ENCODE peak calls at places on chromosomes 12 and 14, in four cellular contexts. K is HepG2, Z is GM12878, H is K562. U is an unnamed sample.

GRCh38 chr14:54658836-54659235 is 91.9 kb downstream of the SAMD4A start:
- DNase-seq in Z (no peak), H (no peak), K (no peak), U (no peak)

GRCh38 chr12:51013441-51013840 is 12.7 kb downstream of the SLC11A2 start:
- DNase-seq in K (no peak), H (no peak), Z (no peak), U (no peak)

GRCh38 chr14:71932229-71932951 is at the start of gene RGS6:
- DNase-seq in H (no peak), K (peak; percentile 1), Z (no peak), U (peak; percentile 92)

GRCh38 chr14:87233266-87233665 is 759.7 kb downstream of the GALC start:
- DNase-seq in Z (no peak), K (no peak), H (no peak), U (no peak)

GRCh38 chr12:49930515-49931288 is 19.8 kb upstream of the AQP2 start:
- DNase-seq in K (no peak), Z (no peak), H (no peak), U (no peak)

GRCh38 chr14:74825008-74825407 is 50.9 kb downstream of the PROX2 start:
- DNase-seq in H (no peak), Z (no peak), K (no peak), U (no peak)

GRCh38 chr12:40684986-40685385 is 7.3 kb upstream of the CNTN1 start:
- DNase-seq in H (no peak), K (no peak), Z (no peak), U (no peak)

GRCh38 chr14:99278836-99279235 is 6.8 kb upstream of the BCL11B start:
- DNase-seq in Z (no peak), H (no peak), K (no peak), U (no peak)

GRCh38 chr12:56769868-56770267 is 6.7 kb downstream of the HSD17B6 start:
- DNase-seq in K (no peak), H (no peak), Z (no peak), U (no peak)

GRCh38 chr14:91649930-91650329 is 82.0 kb downstream of the CATSPERB start:
- DNase-seq in H (no peak), Z (no peak), K (peak; percentile 13), U (peak; percentile 51)

GRCh38 chr12:2679068-2679815 is 115.5 kb upstream of the FKBP4 start:
- DNase-seq in Z (no peak), K (no peak), H (no peak), U (no peak)

GRCh38 chr12:52522346-52523011 is 2.3 kb upstream of the KRT5 start:
- DNase-seq in Z (no peak), H (no peak), K (no peak), U (no peak)

GRCh38 chr12:132559652-132560420 is 50.5 kb downstream of the LRCOL1 start:
- DNase-seq in Z (no peak), H (peak; percentile 93), K (peak; percentile 6), U (peak; percentile 79)

GRCh38 chr14:38481939-38482678 is 226.2 kb upstream of the CLEC14A start:
- DNase-seq in Z (no peak), K (no peak), H (no peak), U (peak; percentile 5)

GRCh38 chr12:76194724-76195123 is 110.2 kb upstream of the NAP1L1 start:
- DNase-seq in H (no peak), K (no peak), Z (no peak), U (no peak)

GRCh38 chr12:122848471-122849351 is 13.5 kb downstream of the HIP1R start:
- DNase-seq in K (no peak), H (no peak), Z (no peak), U (no peak)

GRCh38 chr14:99671230-99672224 is 12.6 kb upstream of the CYP46A1 start:
- DNase-seq in K (peak; percentile 61), Z (no peak), H (no peak), U (no peak)

GRCh38 chr14:34113051-34113511 is 162.2 kb upstream of the EGLN3 start:
- DNase-seq in H (peak; percentile 9), K (no peak), Z (no peak), U (no peak)

GRCh38 chr14:71538949-71539659 is 393.1 kb upstream of the RGS6 start:
- DNase-seq in Z (no peak), K (no peak), H (no peak), U (no peak)

GRCh38 chr14:91138511-91139359 is 24.9 kb downstream of the DGLUCY start:
- DNase-seq in K (peak; percentile 40), H (peak; percentile 34), Z (no peak), U (peak; percentile 80)

GRCh38 chr12:131941116-131941986 is 8.4 kb upstream of the EP400 start:
- DNase-seq in K (no peak), H (no peak), Z (no peak), U (no peak)

GRCh38 chr12:6214633-6215032 is 14.4 kb downstream of the CD9 start:
- DNase-seq in Z (no peak), H (no peak), K (no peak), U (no peak)

GRCh38 chr12:3795096-3795799 is 42.3 kb upstream of the CRACR2A start:
- DNase-seq in Z (no peak), K (peak; percentile 19), H (no peak), U (no peak)

GRCh38 chr14:35897616-35898111 is 71.5 kb downstream of the BRMS1L start:
- DNase-seq in K (peak; percentile 50), H (no peak), Z (no peak), U (peak; percentile 18)

GRCh38 chr14:26992403-26993115 is 394.7 kb upstream of the NOVA1 start:
- DNase-seq in H (no peak), K (no peak), Z (no peak), U (no peak)

GRCh38 chr14:26995301-26995700 is 397.5 kb upstream of the NOVA1 start:
- DNase-seq in Z (no peak), H (no peak), K (no peak), U (no peak)

GRCh38 chr14:26987734-26988363 is 390.0 kb upstream of the NOVA1 start:
- DNase-seq in H (no peak), K (no peak), Z (no peak), U (no peak)

DNA sequence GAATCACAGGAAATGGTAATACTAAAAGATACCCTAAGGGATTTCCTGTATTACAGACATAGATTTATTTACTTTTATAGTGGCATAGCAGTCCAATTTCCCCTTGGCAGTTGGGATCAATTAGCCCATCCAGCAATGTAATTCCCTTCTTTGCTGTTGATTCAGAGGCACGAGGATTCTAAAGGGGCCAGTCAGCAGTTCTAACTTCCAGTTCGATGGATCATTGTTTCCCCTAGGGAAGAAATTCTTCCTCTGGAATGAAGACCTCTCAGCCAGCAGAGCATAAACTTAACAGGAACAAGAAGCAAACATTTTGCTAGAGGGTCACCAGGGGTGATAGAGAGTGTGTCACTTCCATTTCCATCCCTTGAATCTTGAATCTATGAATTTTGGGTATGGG is 395.7 kb upstream of the NOVA1 start:
- DNase-seq in H (no peak), Z (no peak), K (no peak), U (no peak)
- TF ChIP-seq JUNB in H (no peak), Z (no peak), K (no peak), U (no peak)

GRCh38 chr12:47903927-47904646 is 707 bp downstream of the VDR start:
- DNase-seq in Z (no peak), H (peak; percentile 33), K (no peak), U (peak; percentile 20)

GRCh38 chr12:47903151-47903611 is 1.6 kb downstream of the VDR start:
- DNase-seq in H (no peak), Z (no peak), K (no peak), U (no peak)

GRCh38 chr12:47905313-47905730 is 528 bp upstream of the VDR start:
- DNase-seq in K (no peak), H (peak; percentile 62), Z (no peak), U (peak; percentile 85)

GRCh38 chr12:47902131-47902639 is 2.6 kb downstream of the VDR start:
- DNase-seq in Z (no peak), K (no peak), H (no peak), U (no peak)

GRCh38 chr12:47904647-47905312 is at the start of gene VDR:
- DNase-seq in H (peak; percentile 97), K (peak; percentile 28), Z (no peak), U (peak; percentile 90)
- TF ChIP-seq POLR2AphosphoS5 in H (no peak), K (no peak), Z (no peak), U (peak; percentile 46)

GRCh38 chr14:31206536-31207286 is 882 bp downstream of the HECTD1 start:
- DNase-seq in Z (no peak), K (peak; percentile 50), H (peak; percentile 12), U (peak; percentile 59)
- TF ChIP-seq JUNB in Z (no peak), K (no peak), H (no peak), U (no peak)

GRCh38 chr12:108542320-108542719 is 18.7 kb downstream of the SART3 start:
- DNase-seq in Z (no peak), H (no peak), K (no peak), U (no peak)
- TF ChIP-seq POLR2AphosphoS5 in Z (no peak), H (no peak), K (no peak), U (no peak)

DNA sequence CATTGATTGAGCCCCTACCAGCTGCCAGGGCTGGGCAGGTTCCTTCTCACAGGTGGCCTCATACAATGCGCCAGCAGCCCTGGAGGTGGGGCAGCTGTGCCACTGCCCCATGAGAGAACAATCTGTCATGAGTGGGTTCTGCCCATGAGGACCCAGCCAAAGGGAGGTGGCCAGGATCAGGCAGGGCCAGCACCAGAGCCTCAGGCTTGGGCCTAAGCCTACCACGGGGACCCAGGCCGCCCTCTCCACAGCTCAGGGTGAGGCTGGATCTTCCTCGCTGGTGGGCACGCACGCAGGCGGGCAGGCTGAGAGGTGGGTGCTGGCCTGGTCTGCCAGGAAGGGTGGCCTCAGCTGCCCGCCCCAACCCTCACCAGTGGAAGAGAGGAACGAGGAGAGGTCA is 110.7 kb downstream of the KIF26A start:
- DNase-seq in K (no peak), Z (no peak), H (no peak), U (no peak)
- TF ChIP-seq JUNB in K (no peak), Z (no peak), H (no peak), U (no peak)